ENCODE peak calls at places on chromosome 7, in ten cellular contexts. E, O, C, Q, U, Y, M, H, X and T are unnamed samples.

GRCh38 chr7:43647772-43648643 is 65.1 kb downstream of the STK17A start:
- DNase-seq in O (peak), X (peak), E (peak), U (peak), C (peak), Y (peak), H (peak), Q (no peak), M (no peak), T (no peak)

GRCh38 chr7:54980521-54980920 is 38.3 kb upstream of the EGFR start:
- DNase-seq in Q (no peak), E (no peak), C (no peak), O (no peak), X (no peak), U (no peak), Y (no peak), M (no peak), H (no peak), T (no peak)

GRCh38 chr7:54839538-54840213 is 80.7 kb upstream of the SEC61G start:
- DNase-seq in U (peak), M (peak), Y (peak), H (peak), O (peak), X (no peak), E (peak), Q (no peak), C (no peak), T (peak)

GRCh38 chr7:39145283-39145682 is 167.6 kb downstream of the POU6F2 start:
- DNase-seq in E (no peak), H (no peak), Q (no peak), U (no peak), X (no peak), C (no peak), Y (no peak), M (no peak), O (no peak), T (no peak)

GRCh38 chr7:157990226-157990877 is 597.3 kb downstream of the PTPRN2 start:
- DNase-seq in Y (no peak), C (no peak), O (no peak), Q (no peak), H (no peak), U (no peak), X (no peak), M (no peak), E (no peak), T (no peak)

GRCh38 chr7:130901209-130901783 is 167.3 kb upstream of the KLF14 start:
- DNase-seq in M (no peak), O (peak), X (no peak), C (no peak), Q (no peak), E (peak), Y (peak), U (peak), H (no peak), T (peak)

GRCh38 chr7:12638851-12639467 is 48.5 kb upstream of the ARL4A start:
- DNase-seq in Y (no peak), O (no peak), Q (no peak), M (no peak), U (no peak), H (no peak), X (no peak), E (peak), C (peak), T (no peak)

GRCh38 chr7:81604808-81605174 is 165.1 kb downstream of the HGF start:
- DNase-seq in U (no peak), Q (no peak), H (no peak), O (no peak), Y (no peak), M (no peak), C (no peak), X (no peak), E (no peak), T (no peak)

GRCh38 chr7:73712773-73713172 is 6.7 kb downstream of the STX1A start:
- DNase-seq in E (no peak), O (no peak), X (no peak), M (no peak), Y (no peak), U (no peak), C (no peak), H (no peak), Q (no peak), T (no peak)

GRCh38 chr7:23396222-23396621 is 74.1 kb downstream of the IGF2BP3 start:
- DNase-seq in C (no peak), U (no peak), E (peak), O (no peak), H (no peak), X (no peak), Y (no peak), M (no peak), Q (no peak), T (no peak)

GRCh38 chr7:42617781-42618457 is 294.0 kb downstream of the C7orf25 start:
- DNase-seq in H (no peak), Q (no peak), X (no peak), M (no peak), U (no peak), C (no peak), O (no peak), E (no peak), Y (no peak), T (peak)

GRCh38 chr7:136958016-136958415 is 89.6 kb downstream of the CHRM2 start:
- DNase-seq in H (no peak), C (no peak), Q (no peak), Y (no peak), X (no peak), E (no peak), U (no peak), M (no peak), O (no peak), T (no peak)

GRCh38 chr7:122412441-122412840 is 107.9 kb upstream of the FEZF1 start:
- DNase-seq in M (no peak), H (no peak), U (no peak), Q (no peak), Y (no peak), X (no peak), E (no peak), C (no peak), O (no peak), T (no peak)

GRCh38 chr7:106820321-106821217 is 44.5 kb upstream of the PIK3CG start:
- DNase-seq in C (no peak), H (no peak), O (no peak), E (no peak), Y (no peak), Q (peak), U (no peak), X (no peak), M (no peak), T (no peak)

GRCh38 chr7:10672186-10672585 is 301.5 kb upstream of the PHF14 start:
- DNase-seq in X (no peak), M (no peak), Y (no peak), Q (no peak), H (no peak), E (no peak), O (no peak), U (no peak), C (no peak), T (no peak)

GRCh38 chr7:585873-586272 is 66.2 kb upstream of the PDGFA start:
- DNase-seq in E (no peak), Q (no peak), M (no peak), H (no peak), O (no peak), U (no peak), X (peak), Y (no peak), C (no peak), T (no peak)

GRCh38 chr7:123125231-123125630 is 74.5 kb downstream of the SLC13A1 start:
- DNase-seq in E (no peak), H (no peak), O (no peak), U (no peak), Y (no peak), Q (no peak), X (no peak), C (no peak), M (no peak), T (no peak)

GRCh38 chr7:93249749-93250148 is 17.6 kb downstream of the VPS50 start:
- DNase-seq in C (no peak), E (no peak), M (no peak), H (no peak), Q (no peak), X (no peak), O (no peak), Y (no peak), U (no peak), T (peak)

GRCh38 chr7:22094413-22095304 is 149.0 kb upstream of the CDCA7L start:
- DNase-seq in Y (no peak), Q (no peak), C (peak), E (no peak), X (no peak), U (no peak), M (peak), H (no peak), O (no peak), T (no peak)

GRCh38 chr7:207418-208127 is 15.2 kb downstream of the FAM20C start:
- DNase-seq in X (no peak), E (no peak), C (no peak), Q (no peak), Y (no peak), O (no peak), M (no peak), U (no peak), H (no peak), T (peak)

GRCh38 chr7:55309040-55309991 is 55.8 kb upstream of the LANCL2 start:
- DNase-seq in X (peak), M (no peak), Y (no peak), U (peak), E (no peak), H (no peak), C (no peak), O (no peak), Q (no peak), T (no peak)

GRCh38 chr7:1691601-1692499 is 21.8 kb downstream of the ELFN1 start:
- DNase-seq in O (peak), H (no peak), Y (peak), U (peak), E (no peak), Q (no peak), M (no peak), C (no peak), X (no peak), T (no peak)

GRCh38 chr7:131072505-131073091 is 255.1 kb upstream of the MKLN1 start:
- DNase-seq in C (no peak), U (peak), Q (no peak), O (no peak), E (peak), Y (no peak), H (no peak), X (no peak), M (no peak), T (no peak)

GRCh38 chr7:2037301-2037804 is 195.4 kb downstream of the MAD1L1 start:
- DNase-seq in M (no peak), H (no peak), O (peak), Y (no peak), Q (no peak), X (peak), U (no peak), E (no peak), C (no peak), T (no peak)

GRCh38 chr7:28145090-28145626 is 35.4 kb downstream of the JAZF1 start:
- DNase-seq in Q (no peak), C (no peak), H (no peak), Y (no peak), E (no peak), O (no peak), M (no peak), U (no peak), X (no peak), T (no peak)

GRCh38 chr7:28144266-28144665 is 36.3 kb downstream of the JAZF1 start:
- DNase-seq in Q (no peak), O (no peak), U (no peak), H (no peak), Y (no peak), C (no peak), M (peak), E (no peak), X (no peak), T (peak)

GRCh38 chr7:28145931-28146330 is 34.7 kb downstream of the JAZF1 start:
- DNase-seq in U (peak), C (no peak), X (no peak), M (no peak), E (no peak), Y (no peak), Q (no peak), H (no peak), O (no peak), T (no peak)

GRCh38 chr7:28140964-28141363 is 39.6 kb downstream of the JAZF1 start:
- DNase-seq in Y (no peak), X (no peak), C (no peak), Q (no peak), U (no peak), M (no peak), E (no peak), O (no peak), H (no peak), T (no peak)

GRCh38 chr7:28142650-28143049 is 37.9 kb downstream of the JAZF1 start:
- DNase-seq in H (no peak), E (no peak), M (no peak), O (no peak), Y (no peak), Q (no peak), C (no peak), U (no peak), X (peak), T (no peak)
- TF ChIP-seq CTCF in H (no peak), E (no peak), M (no peak), O (no peak), Y (no peak), Q (no peak), C (no peak), U (no peak), X (no peak), T (no peak)

DNA sequence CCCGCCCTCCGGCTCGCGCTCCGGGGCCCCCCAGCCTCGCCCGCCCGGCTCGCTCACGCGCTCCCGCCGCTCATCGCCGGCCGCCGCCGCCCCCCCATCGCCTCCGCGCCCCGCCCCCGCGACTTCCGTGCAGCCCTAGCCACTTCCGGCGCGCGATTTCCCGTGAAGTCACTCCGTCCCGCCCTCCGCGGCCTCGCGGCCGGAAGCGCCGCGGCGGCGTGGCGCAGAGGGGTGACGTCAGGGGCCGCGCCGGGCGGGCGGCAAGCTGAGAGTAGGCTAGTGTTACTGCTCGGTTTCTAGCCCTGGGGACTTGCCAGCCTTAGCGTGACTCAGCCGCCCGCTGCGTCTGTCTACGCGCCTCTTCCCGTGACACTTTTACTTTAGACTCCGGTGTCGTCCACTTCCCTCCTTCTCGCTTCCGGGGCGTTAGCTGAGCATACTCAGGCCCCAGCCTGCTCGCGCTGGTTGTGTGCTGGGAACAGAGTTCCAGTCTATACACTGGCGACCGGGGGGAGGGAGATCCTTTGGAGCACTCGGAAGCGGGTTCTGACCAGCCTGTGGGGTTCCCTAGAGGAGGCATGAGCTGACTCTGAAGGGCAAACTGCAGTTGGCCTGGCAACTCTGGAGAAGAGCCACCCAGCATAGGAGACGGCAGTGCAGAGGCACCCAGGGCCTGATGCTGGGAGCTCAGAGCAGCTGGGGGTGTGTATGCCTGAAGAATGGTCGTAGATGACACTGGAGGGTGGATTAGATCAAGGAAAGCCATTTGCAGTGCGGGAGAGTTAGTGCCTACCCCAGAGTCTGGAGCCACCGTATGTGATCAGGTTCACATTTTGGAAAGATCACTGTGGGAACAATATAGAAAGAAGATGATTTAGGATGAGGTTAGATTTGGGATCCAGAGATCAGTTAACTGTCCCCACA is at the start of gene PURB:
- DNase-seq in Y (peak), C (peak), X (peak), M (peak), E (peak), U (peak), H (peak), O (peak), Q (peak), T (peak)
- TF ChIP-seq CTCF in Y (no peak), C (no peak), X (no peak), M (no peak), E (no peak), U (peak), H (no peak), O (no peak), Q (no peak), T (no peak)

GRCh38 chr7:33243319-33243881 is 114.0 kb downstream of the BBS9 start:
- DNase-seq in Q (no peak), M (no peak), H (no peak), U (no peak), O (no peak), X (no peak), Y (peak), C (peak), E (peak), T (peak)
- TF ChIP-seq CTCF in Q (peak), M (peak), H (no peak), U (peak), O (peak), X (peak), Y (peak), C (peak), E (peak), T (peak)

GRCh38 chr7:29109815-29110385 is 36.4 kb downstream of the CPVL start:
- DNase-seq in H (no peak), C (no peak), U (no peak), M (no peak), Q (no peak), X (no peak), Y (no peak), E (no peak), O (no peak), T (no peak)

GRCh38 chr7:29109356-29109755 is 37.0 kb downstream of the CPVL start:
- DNase-seq in E (no peak), M (no peak), U (no peak), H (no peak), O (no peak), Y (no peak), C (no peak), X (no peak), Q (no peak), T (no peak)

GRCh38 chr7:29107056-29107455 is 39.3 kb downstream of the CPVL start:
- DNase-seq in C (no peak), Y (no peak), M (no peak), X (no peak), U (no peak), H (no peak), E (no peak), Q (no peak), O (no peak), T (no peak)

GRCh38 chr7:29105191-29105590 is 41.1 kb downstream of the CPVL start:
- DNase-seq in M (no peak), C (no peak), H (no peak), X (no peak), O (no peak), Y (no peak), Q (no peak), U (no peak), E (no peak), T (no peak)

GRCh38 chr7:29106128-29106988 is 40.0 kb downstream of the CPVL start:
- DNase-seq in H (peak), U (peak), E (peak), O (no peak), M (no peak), Y (peak), Q (no peak), C (peak), X (peak), T (peak)
- TF ChIP-seq CTCF in H (no peak), U (peak), E (peak), O (peak), M (peak), Y (peak), Q (peak), C (peak), X (peak), T (peak)

GRCh38 chr7:108660465-108660864 is 90.8 kb downstream of the DNAJB9 start:
- DNase-seq in M (no peak), O (no peak), Y (no peak), H (no peak), C (no peak), U (no peak), X (no peak), Q (no peak), E (no peak), T (no peak)
- TF ChIP-seq CTCF in M (peak), O (no peak), Y (peak), H (no peak), C (peak), U (peak), X (peak), Q (no peak), E (peak), T (peak)

GRCh38 chr7:104106106-104106505 is 101.7 kb downstream of the ORC5 start:
- DNase-seq in H (no peak), X (no peak), M (no peak), Q (no peak), O (no peak), E (no peak), C (no peak), Y (no peak), U (no peak), T (no peak)
- TF ChIP-seq CTCF in H (no peak), X (no peak), M (no peak), Q (no peak), O (no peak), E (no peak), C (no peak), Y (no peak), U (no peak), T (no peak)

DNA sequence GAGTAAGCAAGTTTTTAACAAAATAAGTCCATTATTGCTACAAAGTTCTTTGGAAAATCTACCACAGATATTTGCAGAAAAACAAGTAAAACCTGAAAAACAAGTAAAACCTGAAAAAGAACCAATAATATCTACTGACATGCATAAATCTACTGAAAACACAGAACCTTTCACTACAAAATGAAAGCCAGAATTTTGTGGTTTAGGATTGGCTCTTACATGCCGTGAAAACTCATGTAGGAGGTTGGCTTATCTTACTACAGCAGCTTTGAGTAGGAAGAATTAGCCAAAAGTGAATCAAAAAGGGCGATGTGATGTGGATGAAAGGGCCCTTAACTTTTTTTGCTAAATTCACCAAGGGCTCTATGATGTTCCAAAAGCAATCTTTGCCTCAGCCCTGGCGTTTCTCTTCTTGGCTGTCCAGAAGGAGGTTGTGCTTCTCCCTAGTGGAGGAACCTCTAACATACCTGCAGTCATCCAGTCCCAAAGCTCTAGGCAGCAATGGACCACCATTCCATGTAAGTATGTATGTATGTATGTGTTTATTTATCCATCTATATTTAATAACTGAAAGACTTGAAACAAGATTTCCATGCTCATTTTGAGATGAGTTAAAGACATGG is 93.5 kb upstream of the ZNF804B start:
- DNase-seq in U (peak), C (no peak), Y (no peak), O (no peak), X (no peak), M (no peak), H (no peak), E (peak), Q (no peak), T (no peak)
- TF ChIP-seq CTCF in U (no peak), C (no peak), Y (no peak), O (no peak), X (no peak), M (no peak), H (no peak), E (no peak), Q (no peak), T (no peak)

DNA sequence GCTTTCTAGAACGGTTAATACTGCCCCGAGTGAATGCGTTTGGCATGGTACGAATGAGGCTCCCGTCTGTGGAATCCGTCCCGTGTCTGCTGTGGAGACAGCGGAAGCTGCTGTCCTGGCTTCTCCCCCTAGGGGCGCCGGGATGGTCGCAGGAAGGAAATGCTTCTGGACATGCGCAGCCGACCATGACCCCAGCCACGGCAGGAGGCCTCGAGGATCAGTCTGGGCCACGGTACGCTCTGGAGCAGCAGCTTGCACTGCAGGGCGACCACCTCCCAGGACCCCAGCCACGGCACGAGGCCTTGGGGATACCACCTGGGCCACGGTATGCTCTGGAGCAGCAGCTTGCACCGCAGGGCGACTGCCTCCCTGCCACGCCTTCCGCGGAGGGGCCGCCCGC is 107.9 kb downstream of the CYTH3 start:
- DNase-seq in Q (no peak), X (no peak), U (no peak), Y (peak), O (peak), M (peak), H (no peak), E (peak), C (no peak), T (peak)
- TF ChIP-seq CTCF in Q (no peak), X (no peak), U (no peak), Y (peak), O (no peak), M (peak), H (no peak), E (no peak), C (no peak), T (peak)